ENCODE peak calls at places on chromosomes 2 and 18, in seven cellular contexts. One of them, this sample, is unnamed.

GRCh38 chr2:234686088-234686890 is 189.4 kb upstream of the ARL4C start:
- DNase-seq in HepG2: peak
- DNase-seq in GM12878: no peak
- DNase-seq in H1: peak
- DNase-seq in A549: no peak
- DNase-seq in K562: no peak
- DNase-seq in SK-N-SH: no peak
- DNase-seq in this sample: no peak

GRCh38 chr2:203722411-203722810 is 16.0 kb downstream of the CD28 start:
- DNase-seq in K562: no peak
- DNase-seq in SK-N-SH: no peak
- DNase-seq in HepG2: no peak
- DNase-seq in GM12878: no peak
- DNase-seq in A549: no peak
- DNase-seq in H1: no peak
- DNase-seq in this sample: peak

GRCh38 chr2:127149384-127149783 is 42.4 kb upstream of the BIN1 start:
- DNase-seq in SK-N-SH: no peak
- DNase-seq in GM12878: no peak
- DNase-seq in HepG2: no peak
- DNase-seq in A549: peak
- DNase-seq in H1: no peak
- DNase-seq in K562: no peak
- DNase-seq in this sample: peak

GRCh38 chr2:15730545-15731212 is 139.0 kb downstream of the DDX1 start:
- DNase-seq in H1: no peak
- DNase-seq in A549: peak
- DNase-seq in GM12878: peak
- DNase-seq in K562: peak
- DNase-seq in SK-N-SH: peak
- DNase-seq in HepG2: peak
- DNase-seq in this sample: peak

GRCh38 chr2:195649629-195650190 is 7.3 kb upstream of the SLC39A10 start:
- DNase-seq in HepG2: no peak
- DNase-seq in GM12878: no peak
- DNase-seq in H1: no peak
- DNase-seq in SK-N-SH: no peak
- DNase-seq in K562: no peak
- DNase-seq in A549: no peak
- DNase-seq in this sample: no peak

GRCh38 chr2:111236027-111236426 is 115.3 kb downstream of the BCL2L11 start:
- DNase-seq in GM12878: no peak
- DNase-seq in K562: no peak
- DNase-seq in H1: no peak
- DNase-seq in SK-N-SH: no peak
- DNase-seq in A549: no peak
- DNase-seq in HepG2: no peak
- DNase-seq in this sample: no peak

GRCh38 chr18:13237641-13238040 is 19.1 kb downstream of the LDLRAD4 start:
- DNase-seq in SK-N-SH: no peak
- DNase-seq in HepG2: no peak
- DNase-seq in GM12878: no peak
- DNase-seq in A549: no peak
- DNase-seq in H1: no peak
- DNase-seq in K562: no peak
- DNase-seq in this sample: no peak

GRCh38 chr2:186912979-186913378 is 64.0 kb upstream of the ZSWIM2 start:
- DNase-seq in SK-N-SH: no peak
- DNase-seq in GM12878: no peak
- DNase-seq in K562: no peak
- DNase-seq in H1: no peak
- DNase-seq in A549: no peak
- DNase-seq in HepG2: no peak
- DNase-seq in this sample: no peak

GRCh38 chr2:191682148-191682547 is 4.2 kb downstream of the NABP1 start:
- DNase-seq in K562: no peak
- DNase-seq in GM12878: no peak
- DNase-seq in SK-N-SH: no peak
- DNase-seq in HepG2: no peak
- DNase-seq in H1: no peak
- DNase-seq in A549: no peak
- DNase-seq in this sample: peak

GRCh38 chr2:70086278-70086837 is 919 bp upstream of the PCBP1 start:
- DNase-seq in A549: peak
- DNase-seq in SK-N-SH: peak
- DNase-seq in GM12878: peak
- DNase-seq in K562: peak
- DNase-seq in HepG2: peak
- DNase-seq in H1: no peak
- DNase-seq in this sample: peak

GRCh38 chr2:145402706-145403277 is 882.9 kb upstream of the ZEB2 start:
- DNase-seq in H1: no peak
- DNase-seq in A549: no peak
- DNase-seq in K562: no peak
- DNase-seq in GM12878: no peak
- DNase-seq in SK-N-SH: no peak
- DNase-seq in HepG2: no peak
- DNase-seq in this sample: peak

GRCh38 chr18:36658611-36659010 is 170.2 kb downstream of the TPGS2 start:
- DNase-seq in HepG2: no peak
- DNase-seq in H1: no peak
- DNase-seq in K562: no peak
- DNase-seq in A549: no peak
- DNase-seq in GM12878: no peak
- DNase-seq in SK-N-SH: no peak
- DNase-seq in this sample: no peak

GRCh38 chr2:1716441-1716840 is 27.9 kb downstream of the PXDN start:
- DNase-seq in SK-N-SH: peak
- DNase-seq in A549: no peak
- DNase-seq in H1: no peak
- DNase-seq in HepG2: no peak
- DNase-seq in GM12878: no peak
- DNase-seq in K562: no peak
- DNase-seq in this sample: no peak

GRCh38 chr2:120060088-120060623 is 47.3 kb downstream of the EPB41L5 start:
- DNase-seq in H1: no peak
- DNase-seq in K562: no peak
- DNase-seq in GM12878: no peak
- DNase-seq in HepG2: no peak
- DNase-seq in SK-N-SH: no peak
- DNase-seq in A549: no peak
- DNase-seq in this sample: peak

GRCh38 chr2:72981516-72981915 is 64.2 kb downstream of the EMX1 start:
- DNase-seq in K562: peak
- DNase-seq in SK-N-SH: no peak
- DNase-seq in GM12878: no peak
- DNase-seq in H1: no peak
- DNase-seq in A549: no peak
- DNase-seq in HepG2: no peak
- DNase-seq in this sample: no peak

GRCh38 chr2:120227111-120227991 is 4.2 kb upstream of the TMEM185B start:
- DNase-seq in HepG2: peak
- DNase-seq in K562: no peak
- DNase-seq in A549: no peak
- DNase-seq in GM12878: no peak
- DNase-seq in SK-N-SH: no peak
- DNase-seq in H1: no peak
- DNase-seq in this sample: no peak

GRCh38 chr2:76512421-76512820 is 801.7 kb upstream of the GCFC2 start:
- DNase-seq in A549: no peak
- DNase-seq in SK-N-SH: no peak
- DNase-seq in H1: no peak
- DNase-seq in HepG2: no peak
- DNase-seq in GM12878: no peak
- DNase-seq in K562: no peak
- DNase-seq in this sample: no peak

GRCh38 chr2:180980943-180981898 is 816 bp downstream of the UBE2E3 start:
- DNase-seq in SK-N-SH: no peak
- DNase-seq in A549: no peak
- DNase-seq in K562: no peak
- DNase-seq in GM12878: no peak
- DNase-seq in H1: no peak
- DNase-seq in HepG2: no peak
- DNase-seq in this sample: peak

DNA sequence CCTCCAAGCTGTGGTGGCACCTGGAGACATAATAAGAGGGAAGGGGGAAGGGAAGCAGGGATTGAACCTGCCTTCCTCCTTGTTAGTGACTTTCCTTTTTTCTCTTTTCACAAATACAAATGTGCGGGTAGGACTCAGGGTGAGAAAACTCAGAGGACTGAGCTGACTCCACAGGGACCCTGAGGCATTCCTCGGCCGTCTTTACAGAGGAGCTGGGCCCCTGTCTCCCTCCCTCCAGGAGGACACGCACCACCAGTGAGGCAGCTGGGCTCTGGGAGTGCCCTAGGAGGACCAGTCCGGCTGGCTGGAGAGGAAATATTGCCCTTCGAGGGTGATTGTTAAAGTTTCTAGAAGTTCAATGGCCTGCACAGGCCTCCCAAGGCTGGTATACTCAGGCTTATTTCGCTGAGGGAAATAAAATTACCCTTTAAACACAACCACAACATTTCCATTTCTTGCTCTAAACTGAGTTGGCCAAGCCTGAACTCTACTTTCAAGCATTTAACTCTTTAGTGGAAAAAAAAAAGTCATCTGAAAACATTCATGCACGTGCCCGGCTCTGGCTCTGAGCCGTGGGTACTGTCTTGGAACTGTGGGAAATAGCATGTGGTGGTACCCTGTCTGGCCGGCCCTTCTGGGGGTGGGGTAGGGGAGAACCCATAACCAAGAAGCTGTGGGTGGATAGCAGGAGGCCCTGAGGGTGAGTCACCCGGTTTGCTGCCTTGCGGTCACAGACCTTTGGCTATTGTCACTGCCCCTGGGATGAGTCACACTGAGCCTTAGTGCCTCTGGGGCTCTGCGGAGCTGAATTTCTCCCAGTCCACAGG is 116.0 kb downstream of the COPS8 start:
- DNase-seq in K562: peak
- DNase-seq in A549: peak
- DNase-seq in H1: no peak
- DNase-seq in HepG2: peak
- DNase-seq in SK-N-SH: no peak
- DNase-seq in GM12878: peak
- DNase-seq in this sample: peak
- TF ChIP-seq RFX5 in K562: no peak
- TF ChIP-seq RFX5 in A549: no peak
- TF ChIP-seq RFX5 in H1: no peak
- TF ChIP-seq RFX5 in HepG2: no peak
- TF ChIP-seq RFX5 in SK-N-SH: no peak
- TF ChIP-seq RFX5 in GM12878: no peak
- TF ChIP-seq RFX5 in this sample: no peak

GRCh38 chr18:57430166-57430958 is 4.8 kb upstream of the ONECUT2 start:
- DNase-seq in H1: no peak
- DNase-seq in HepG2: no peak
- DNase-seq in GM12878: no peak
- DNase-seq in A549: no peak
- DNase-seq in SK-N-SH: no peak
- DNase-seq in K562: no peak
- DNase-seq in this sample: no peak
- H3K4me3 ChIP-seq in H1: peak
- H3K4me3 ChIP-seq in HepG2: no peak
- H3K4me3 ChIP-seq in GM12878: peak
- H3K4me3 ChIP-seq in A549: no peak
- H3K4me3 ChIP-seq in SK-N-SH: no peak
- H3K4me3 ChIP-seq in K562: no peak
- H3K4me3 ChIP-seq in this sample: no peak

DNA sequence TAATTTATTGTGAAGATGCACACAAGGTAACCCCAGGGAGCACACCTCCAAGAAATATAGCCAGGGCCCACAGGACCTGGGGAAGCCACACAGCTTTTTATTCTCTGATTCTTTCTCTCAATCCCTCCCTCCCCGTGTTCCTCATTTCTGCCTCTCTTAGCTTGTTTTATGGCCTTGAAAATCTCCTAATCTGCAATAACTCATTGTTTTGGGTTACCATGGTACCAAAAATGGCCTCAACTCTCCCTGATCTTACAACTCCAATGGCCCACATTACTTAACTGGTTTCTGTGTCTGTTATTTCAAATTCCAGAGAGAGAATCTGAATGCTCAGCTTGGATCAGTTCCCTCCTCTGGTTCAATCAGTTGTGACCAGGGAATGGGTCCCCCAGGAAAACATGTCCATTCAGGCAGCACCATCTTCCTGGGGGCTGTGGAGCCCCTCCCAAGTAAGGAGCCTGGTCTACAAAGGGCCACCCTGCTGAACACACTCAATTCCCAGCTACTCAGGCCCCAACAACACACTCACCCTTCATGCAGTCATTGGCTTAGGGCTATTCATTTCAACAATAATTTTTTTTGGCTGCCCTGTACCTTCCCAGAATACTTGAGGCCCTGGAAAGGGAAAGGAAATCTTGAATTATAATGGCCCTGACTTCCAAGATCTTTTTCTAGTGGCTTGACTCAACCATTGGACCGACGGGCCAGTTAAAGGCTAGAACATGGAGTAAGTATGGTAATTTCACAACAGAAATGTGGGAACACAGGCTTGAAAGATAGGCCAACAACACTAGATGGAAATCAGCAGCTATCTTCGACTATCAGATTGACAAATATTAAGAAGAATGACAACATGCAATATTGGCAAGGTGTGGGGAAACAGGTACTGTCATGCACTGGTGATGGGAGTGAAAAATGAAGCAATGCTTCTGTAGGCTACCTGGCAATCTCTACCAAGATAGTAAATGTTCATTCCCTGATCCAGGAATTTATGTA is 41.6 kb upstream of the ST3GAL5 start:
- DNase-seq in H1: no peak
- DNase-seq in GM12878: no peak
- DNase-seq in HepG2: no peak
- DNase-seq in A549: no peak
- DNase-seq in K562: no peak
- DNase-seq in SK-N-SH: no peak
- DNase-seq in this sample: no peak
- TF ChIP-seq USF2 in H1: no peak
- TF ChIP-seq USF2 in GM12878: no peak
- TF ChIP-seq USF2 in HepG2: no peak
- TF ChIP-seq USF2 in A549: no peak
- TF ChIP-seq USF2 in K562: no peak
- TF ChIP-seq USF2 in SK-N-SH: no peak
- TF ChIP-seq USF2 in this sample: no peak

GRCh38 chr2:172702451-172702850 is 33.2 kb upstream of the RAPGEF4 start:
- DNase-seq in A549: no peak
- DNase-seq in GM12878: no peak
- DNase-seq in H1: no peak
- DNase-seq in HepG2: no peak
- DNase-seq in K562: no peak
- DNase-seq in SK-N-SH: no peak
- DNase-seq in this sample: no peak

GRCh38 chr2:172701250-172701649 is 34.4 kb upstream of the RAPGEF4 start:
- DNase-seq in SK-N-SH: no peak
- DNase-seq in GM12878: no peak
- DNase-seq in HepG2: no peak
- DNase-seq in A549: no peak
- DNase-seq in H1: no peak
- DNase-seq in K562: no peak
- DNase-seq in this sample: peak

GRCh38 chr2:172693529-172694185 is 42.0 kb upstream of the RAPGEF4 start:
- DNase-seq in HepG2: no peak
- DNase-seq in GM12878: no peak
- DNase-seq in SK-N-SH: no peak
- DNase-seq in K562: no peak
- DNase-seq in A549: no peak
- DNase-seq in H1: no peak
- DNase-seq in this sample: no peak

GRCh38 chr2:172693037-172693436 is 42.6 kb upstream of the RAPGEF4 start:
- DNase-seq in HepG2: peak
- DNase-seq in GM12878: no peak
- DNase-seq in SK-N-SH: no peak
- DNase-seq in A549: peak
- DNase-seq in K562: no peak
- DNase-seq in H1: no peak
- DNase-seq in this sample: peak

GRCh38 chr2:172698041-172698863 is 37.4 kb upstream of the RAPGEF4 start:
- DNase-seq in H1: no peak
- DNase-seq in A549: peak
- DNase-seq in HepG2: no peak
- DNase-seq in K562: peak
- DNase-seq in GM12878: peak
- DNase-seq in SK-N-SH: no peak
- DNase-seq in this sample: peak
- TF ChIP-seq RFX5 in H1: no peak
- TF ChIP-seq RFX5 in A549: no peak
- TF ChIP-seq RFX5 in HepG2: no peak
- TF ChIP-seq RFX5 in K562: no peak
- TF ChIP-seq RFX5 in GM12878: no peak
- TF ChIP-seq RFX5 in SK-N-SH: no peak
- TF ChIP-seq RFX5 in this sample: no peak